ENCODE peak calls at places on chromosome 3, in ten cellular contexts. X is mammary epithelial cell, V is PC-3, I is SK-N-MC, Y is colonic mucosa, C is uterus, Q is upper lobe of right lung, B is heart left ventricle, M is A549, N is mesendoderm. Z is an unnamed sample.

GRCh38 chr3:113532698-113533533 is 561 bp downstream of the SIDT1 start:
- DNase-seq in I (no peak), Q (no peak), Y (peak), B (peak), N (peak), C (no peak), V (peak), X (no peak), M (peak), Z (peak)

GRCh38 chr3:46024131-46024530 is 3.2 kb downstream of the XCR1 start:
- DNase-seq in X (no peak), C (no peak), V (no peak), M (no peak), Q (no peak), I (no peak), B (no peak), N (no peak), Y (no peak), Z (no peak)

GRCh38 chr3:170027691-170028102 is 10.1 kb upstream of the GPR160 start:
- DNase-seq in V (no peak), N (no peak), C (no peak), Y (no peak), I (no peak), Q (no peak), B (no peak), M (no peak), X (no peak), Z (no peak)

GRCh38 chr3:117919611-117920010 is 1115.0 kb downstream of the IGSF11 start:
- DNase-seq in M (no peak), B (no peak), X (no peak), C (no peak), V (no peak), N (no peak), Q (no peak), I (no peak), Y (no peak), Z (no peak)

GRCh38 chr3:71104090-71104489 is 479.4 kb downstream of the FOXP1 start:
- DNase-seq in V (peak), M (no peak), I (no peak), B (no peak), Q (no peak), N (no peak), X (no peak), C (no peak), Y (no peak), Z (no peak)

GRCh38 chr3:42007785-42008184 is 45.9 kb upstream of the ULK4 start:
- DNase-seq in Y (no peak), I (no peak), V (no peak), X (no peak), M (no peak), Q (no peak), N (no peak), C (no peak), B (no peak), Z (no peak)

GRCh38 chr3:62367735-62368704 is 5.3 kb downstream of the FEZF2 start:
- DNase-seq in X (no peak), Y (no peak), C (no peak), V (no peak), N (peak), B (no peak), Q (no peak), M (no peak), I (no peak), Z (no peak)

GRCh38 chr3:192570315-192570714 is 157.0 kb downstream of the FGF12 start:
- DNase-seq in Y (no peak), I (no peak), V (no peak), M (no peak), N (no peak), C (no peak), X (no peak), Q (no peak), B (no peak), Z (no peak)

GRCh38 chr3:110423276-110423675 is 648.3 kb upstream of the NECTIN3 start:
- DNase-seq in M (no peak), Q (no peak), B (no peak), C (no peak), N (no peak), V (no peak), X (no peak), Y (no peak), I (no peak), Z (no peak)

GRCh38 chr3:110414851-110415250 is 656.8 kb upstream of the NECTIN3 start:
- DNase-seq in I (no peak), B (no peak), V (peak), Y (no peak), Q (no peak), M (peak), X (peak), N (no peak), C (no peak), Z (no peak)

GRCh38 chr3:110420158-110420641 is 651.4 kb upstream of the NECTIN3 start:
- DNase-seq in V (peak), Y (no peak), B (no peak), Q (no peak), N (peak), C (no peak), I (no peak), X (peak), M (peak), Z (no peak)

GRCh38 chr3:110419096-110419495 is 652.5 kb upstream of the NECTIN3 start:
- DNase-seq in X (no peak), I (no peak), Y (no peak), C (no peak), N (peak), M (no peak), B (no peak), V (peak), Q (no peak), Z (no peak)

GRCh38 chr3:110419571-110419970 is 652.0 kb upstream of the NECTIN3 start:
- DNase-seq in Q (no peak), X (no peak), Y (no peak), B (no peak), N (no peak), V (peak), M (no peak), I (no peak), C (no peak), Z (no peak)
- H3K27ac ChIP-seq in Q (no peak), X (no peak), Y (no peak), B (no peak), N (no peak), V (peak), M (peak), I (peak), C (no peak), Z (no peak)

GRCh38 chr3:125109541-125109925 is 53.7 kb upstream of the HEG1 start:
- DNase-seq in Q (no peak), C (no peak), I (no peak), M (no peak), Y (no peak), B (no peak), N (no peak), V (no peak), X (no peak), Z (no peak)
- H3K4me3 ChIP-seq in Q (no peak), C (no peak), I (no peak), M (no peak), Y (no peak), B (no peak), N (no peak), V (no peak), X (no peak), Z (no peak)

DNA sequence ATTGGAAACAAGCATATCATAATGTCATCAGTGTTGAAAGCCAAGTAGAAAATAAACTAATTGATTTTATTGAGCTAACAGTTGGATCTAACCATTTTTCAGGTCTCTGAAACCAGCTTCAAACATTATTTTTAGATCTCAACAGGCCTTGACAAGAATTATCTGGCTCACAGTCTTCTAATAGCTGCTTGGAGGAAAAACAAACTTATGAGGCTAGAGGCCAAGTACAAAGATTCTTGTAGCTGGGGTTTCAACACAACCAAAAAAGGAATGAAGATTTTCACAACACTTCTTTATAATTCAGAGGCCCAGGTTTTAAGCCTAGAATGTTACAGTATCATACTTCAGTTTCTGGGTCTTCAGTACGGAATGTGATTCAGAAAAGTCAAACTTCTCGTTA is 3.7 kb downstream of the SETMAR start:
- DNase-seq in I (no peak), B (no peak), Y (no peak), V (no peak), Q (no peak), C (no peak), N (no peak), X (peak), M (no peak), Z (no peak)
- H3K27ac ChIP-seq in I (peak), B (peak), Y (no peak), V (no peak), Q (peak), C (peak), N (no peak), X (no peak), M (no peak), Z (peak)

DNA sequence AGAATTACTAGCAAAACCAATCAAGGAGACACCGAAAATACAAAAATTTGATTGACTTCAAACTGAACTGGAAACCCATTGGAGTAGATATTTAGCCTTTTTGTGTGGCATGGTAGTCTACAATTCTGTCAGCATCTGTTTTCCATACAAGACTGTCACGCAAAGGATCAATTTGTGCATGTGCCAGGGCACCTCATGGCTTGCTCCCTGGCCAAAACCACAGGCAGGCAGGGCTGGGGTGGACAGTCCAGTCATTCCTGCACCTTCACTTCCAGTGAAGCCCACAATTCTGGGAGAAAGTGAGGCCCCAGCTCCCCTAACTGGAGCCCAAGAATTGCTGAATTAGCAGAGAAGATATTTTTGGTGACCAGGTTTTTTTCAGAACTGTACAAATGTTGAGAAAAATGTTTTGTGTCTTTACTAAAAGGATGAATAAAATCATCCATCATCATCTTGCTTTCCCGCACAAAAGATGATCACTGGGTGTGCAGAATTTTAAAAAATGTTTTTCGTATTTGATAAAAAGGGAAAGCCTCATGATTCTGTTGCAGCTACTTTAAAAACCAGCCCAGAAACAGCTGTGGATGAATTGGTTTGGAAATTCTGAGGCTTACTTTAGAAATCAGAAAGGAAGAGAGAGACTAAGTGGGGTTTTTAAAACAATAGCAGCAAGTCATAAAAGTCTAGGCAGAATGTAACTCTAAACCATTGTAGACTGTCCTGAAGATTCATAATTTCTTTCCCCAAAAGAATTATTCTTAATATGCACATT is 86.4 kb downstream of the PCCB start:
- DNase-seq in N (no peak), X (no peak), Y (no peak), V (no peak), M (no peak), I (no peak), Q (no peak), B (no peak), C (no peak), Z (no peak)
- H3K4me3 ChIP-seq in N (no peak), X (no peak), Y (no peak), V (no peak), M (no peak), I (no peak), Q (no peak), B (no peak), C (no peak), Z (no peak)

DNA sequence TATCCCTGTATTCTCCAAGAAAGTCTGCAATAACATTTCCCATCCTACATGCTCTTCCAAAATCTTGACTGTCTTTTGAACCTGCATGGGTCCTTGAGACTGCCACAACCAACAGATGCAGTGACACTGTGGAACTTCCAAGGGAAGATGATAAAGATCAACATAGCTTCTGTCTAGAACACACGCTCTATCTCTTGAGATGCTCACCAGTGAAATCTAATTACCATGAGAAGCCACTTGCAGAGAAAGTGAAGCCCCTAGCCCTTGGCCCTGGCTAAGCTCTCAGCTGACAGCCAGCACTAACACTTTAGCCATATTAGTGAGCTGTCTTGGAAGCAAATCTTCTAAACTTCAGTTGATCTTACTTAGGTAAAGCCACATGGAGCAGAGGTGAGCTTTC is 36.6 kb downstream of the EOMES start:
- DNase-seq in V (no peak), X (no peak), C (no peak), Q (no peak), M (no peak), N (no peak), I (no peak), B (no peak), Y (no peak), Z (no peak)
- H3K27ac ChIP-seq in V (no peak), X (no peak), C (no peak), Q (no peak), M (no peak), N (no peak), I (no peak), B (no peak), Y (no peak), Z (no peak)

GRCh38 chr3:152309535-152310317 is 41.0 kb downstream of the MBNL1 start:
- DNase-seq in V (peak), M (no peak), N (no peak), Q (no peak), X (peak), Y (no peak), B (no peak), C (no peak), I (no peak), Z (no peak)

GRCh38 chr3:152307829-152308474 is 39.2 kb downstream of the MBNL1 start:
- DNase-seq in V (peak), C (no peak), B (no peak), M (peak), Y (peak), Q (no peak), I (no peak), N (peak), X (no peak), Z (no peak)

GRCh38 chr3:152308475-152308844 is 39.7 kb downstream of the MBNL1 start:
- DNase-seq in V (no peak), B (no peak), N (no peak), Y (no peak), I (no peak), C (no peak), X (no peak), M (no peak), Q (no peak), Z (no peak)

GRCh38 chr3:152305075-152305474 is 36.3 kb downstream of the MBNL1 start:
- DNase-seq in Y (no peak), I (no peak), B (no peak), C (no peak), V (peak), N (peak), Q (no peak), M (no peak), X (no peak), Z (no peak)

GRCh38 chr3:152309031-152309430 is 40.3 kb downstream of the MBNL1 start:
- DNase-seq in B (no peak), Q (no peak), N (no peak), I (no peak), M (no peak), X (peak), C (no peak), V (no peak), Y (no peak), Z (no peak)
- H3K4me3 ChIP-seq in B (no peak), Q (no peak), N (no peak), I (no peak), M (no peak), X (no peak), C (no peak), V (no peak), Y (no peak), Z (no peak)